ENCODE peak calls at places on chromosomes 5 and 9, in nine cellular contexts. Y is occipital lobe; P is NCI-H345; T is HL-60; F is lung; S is iPS-NIHi11; Z is stimulated activated CD4-positive, alpha-beta T cell treated with anti-CD3 and anti-CD28 coated beads, Interleukin-4, amount 100 ng/mL, for 4 hours; X is astrocyte of the spinal cord; G is fibroblast of lung. K is an unnamed sample.

GRCh38 chr5:114055318-114055788 is 306.5 kb upstream of the KCNN2 start:
- DNase-seq in Y (peak), P (peak), T (no peak), F (no peak), S (peak), Z (no peak), X (peak), G (peak), K (peak)

GRCh38 chr9:69750085-69750484 is 9.7 kb downstream of the PTAR1 start:
- DNase-seq in Y (no peak), P (no peak), T (no peak), F (no peak), S (no peak), Z (no peak), X (no peak), G (no peak), K (no peak)

GRCh38 chr5:127785098-127785927 is 82.1 kb downstream of the CCDC192 start:
- DNase-seq in Y (no peak), P (no peak), T (no peak), F (no peak), S (no peak), Z (no peak), X (peak), G (peak), K (peak)

GRCh38 chr5:174100490-174100889 is 55.0 kb downstream of the NSG2 start:
- DNase-seq in Y (no peak), P (no peak), T (no peak), F (no peak), S (no peak), Z (no peak), X (no peak), G (no peak), K (no peak)

GRCh38 chr9:93648181-93648580 is 71.8 kb downstream of the PHF2 start:
- DNase-seq in Y (no peak), P (no peak), T (no peak), F (no peak), S (no peak), Z (no peak), X (no peak), G (no peak), K (no peak)

GRCh38 chr5:176153741-176154140 is 84.5 kb upstream of the SIMC1 start:
- DNase-seq in Y (no peak), P (no peak), T (no peak), F (no peak), S (no peak), Z (no peak), X (peak), G (no peak), K (no peak)

GRCh38 chr5:17019324-17019723 is 83.2 kb upstream of the MYO10 start:
- DNase-seq in Y (no peak), P (no peak), T (no peak), F (no peak), S (no peak), Z (no peak), X (no peak), G (peak), K (no peak)

GRCh38 chr5:177412603-177413233 is 3.4 kb upstream of the F12 start:
- DNase-seq in Y (no peak), P (no peak), T (no peak), F (no peak), S (no peak), Z (no peak), X (no peak), G (no peak), K (no peak)

GRCh38 chr5:54844905-54845566 is 140.4 kb downstream of the ESM1 start:
- DNase-seq in Y (no peak), P (peak), T (no peak), F (no peak), S (no peak), Z (no peak), X (peak), G (peak), K (peak)

GRCh38 chr5:62779010-62779422 is 200.4 kb downstream of the LRRC70 start:
- DNase-seq in Y (no peak), P (peak), T (no peak), F (no peak), S (peak), Z (no peak), X (peak), G (peak), K (peak)

GRCh38 chr5:132655821-132656773 is 1.9 kb upstream of the IL13 start:
- DNase-seq in Y (no peak), P (no peak), T (no peak), F (no peak), S (peak), Z (peak), X (peak), G (peak), K (no peak)

GRCh38 chr5:52811067-52811749 is 23.5 kb downstream of the ITGA1 start:
- DNase-seq in Y (no peak), P (no peak), T (peak), F (no peak), S (no peak), Z (no peak), X (no peak), G (peak), K (peak)

GRCh38 chr5:3047212-3047774 is 295.8 kb upstream of the IRX2 start:
- DNase-seq in Y (no peak), P (no peak), T (no peak), F (no peak), S (no peak), Z (no peak), X (no peak), G (no peak), K (no peak)

GRCh38 chr9:34185778-34186551 is 7.1 kb downstream of the UBAP1 start:
- DNase-seq in Y (no peak), P (no peak), T (peak), F (peak), S (peak), Z (peak), X (peak), G (peak), K (peak)

GRCh38 chr5:74888117-74888516 is 21.9 kb upstream of the FAM169A start:
- DNase-seq in Y (no peak), P (no peak), T (peak), F (no peak), S (no peak), Z (no peak), X (no peak), G (no peak), K (no peak)

GRCh38 chr9:98983295-98984268 is 39.9 kb downstream of the COL15A1 start:
- DNase-seq in Y (no peak), P (no peak), T (no peak), F (no peak), S (no peak), Z (no peak), X (peak), G (peak), K (peak)

GRCh38 chr5:68255305-68256130 is 40.0 kb downstream of the PIK3R1 start:
- DNase-seq in Y (no peak), P (no peak), T (no peak), F (no peak), S (no peak), Z (peak), X (no peak), G (no peak), K (no peak)

GRCh38 chr5:124328201-124328600 is 418.2 kb downstream of the ZNF608 start:
- DNase-seq in Y (no peak), P (no peak), T (no peak), F (no peak), S (no peak), Z (no peak), X (no peak), G (no peak), K (no peak)

GRCh38 chr5:125044491-125045282 is 298.2 kb upstream of the ZNF608 start:
- DNase-seq in Y (no peak), P (no peak), T (no peak), F (no peak), S (no peak), Z (no peak), X (no peak), G (no peak), K (peak)

GRCh38 chr9:86794356-86795046 is 152.8 kb downstream of the GAS1 start:
- DNase-seq in Y (no peak), P (no peak), T (no peak), F (no peak), S (no peak), Z (no peak), X (peak), G (peak), K (peak)

GRCh38 chr5:125125031-125125823 is 378.8 kb upstream of the ZNF608 start:
- DNase-seq in Y (no peak), P (no peak), T (no peak), F (no peak), S (no peak), Z (no peak), X (peak), G (no peak), K (no peak)

GRCh38 chr9:99828417-99829176 is 6.9 kb downstream of the NR4A3 start:
- DNase-seq in Y (no peak), P (no peak), T (no peak), F (no peak), S (peak), Z (no peak), X (no peak), G (peak), K (no peak)

GRCh38 chr9:88988796-88989641 is 2.2 kb upstream of the S1PR3 start:
- DNase-seq in Y (no peak), P (no peak), T (peak), F (no peak), S (no peak), Z (no peak), X (no peak), G (peak), K (no peak)

GRCh38 chr5:124669956-124670671 is 76.3 kb downstream of the ZNF608 start:
- DNase-seq in Y (no peak), P (no peak), T (no peak), F (no peak), S (no peak), Z (no peak), X (no peak), G (no peak), K (peak)

GRCh38 chr9:107969727-107970126 is 480.2 kb upstream of the KLF4 start:
- DNase-seq in Y (no peak), P (no peak), T (no peak), F (no peak), S (no peak), Z (no peak), X (no peak), G (no peak), K (no peak)

GRCh38 chr9:111955048-111955447 is 58.4 kb downstream of the UGCG start:
- DNase-seq in Y (no peak), P (peak), T (no peak), F (no peak), S (no peak), Z (no peak), X (no peak), G (no peak), K (no peak)

GRCh38 chr5:106876665-106877194 is 794.0 kb downstream of the EFNA5 start:
- DNase-seq in Y (no peak), P (no peak), T (peak), F (no peak), S (no peak), Z (no peak), X (no peak), G (no peak), K (no peak)

GRCh38 chr9:75892168-75892901 is 1.9 kb downstream of the PCSK5 start:
- DNase-seq in Y (peak), P (peak), T (no peak), F (peak), S (peak), Z (no peak), X (peak), G (peak), K (no peak)

GRCh38 chr5:172427202-172427601 is 27.1 kb downstream of the SH3PXD2B start:
- DNase-seq in Y (no peak), P (no peak), T (no peak), F (no peak), S (no peak), Z (no peak), X (no peak), G (no peak), K (no peak)

GRCh38 chr9:127828262-127829031 is 25.8 kb downstream of the FPGS start:
- DNase-seq in Y (no peak), P (no peak), T (no peak), F (peak), S (peak), Z (no peak), X (peak), G (peak), K (peak)

GRCh38 chr5:169511708-169512107 is 71.9 kb upstream of the SPDL1 start:
- DNase-seq in Y (no peak), P (no peak), T (no peak), F (no peak), S (no peak), Z (no peak), X (no peak), G (no peak), K (no peak)